ENCODE peak calls at places on chromosomes 7 and 10, in seven cellular contexts. D is GM19239; P is Right ventricle myocardium superior; K is stimulated activated CD4-positive, alpha-beta T cell treated with anti-CD3 and anti-CD28 coated beads, Interleukin-12 subunit alpha, Interleukin-12 subunit beta, amount 100 ng/mL, for 48 hours; U is Peyer's patch; L is heart left ventricle; S is fibroblast of villous mesenchyme. C is an unnamed sample.

GRCh38 chr10:60726253-60726652 is 52.0 kb upstream of the CDK1 start:
- DNase-seq in D (no peak), P (no peak), K (no peak), U (no peak), L (no peak), S (no peak), C (no peak)

GRCh38 chr10:78950656-78951587 is 117.8 kb upstream of the ZMIZ1 start:
- DNase-seq in D (no peak), P (no peak), K (no peak), U (no peak), L (no peak), S (peak), C (no peak)

GRCh38 chr10:72122221-72122620 is 33.9 kb upstream of the SPOCK2 start:
- DNase-seq in D (no peak), P (no peak), K (no peak), U (no peak), L (no peak), S (no peak), C (no peak)

GRCh38 chr10:97647556-97647955 is 7.1 kb downstream of the PI4K2A start:
- DNase-seq in D (no peak), P (no peak), K (no peak), U (no peak), L (no peak), S (peak), C (no peak)

GRCh38 chr10:338176-339037 is 203.2 kb downstream of the ZMYND11 start:
- DNase-seq in D (no peak), P (no peak), K (no peak), U (no peak), L (no peak), S (no peak), C (no peak)

GRCh38 chr10:70348228-70348850 is 34.1 kb downstream of the LRRC20 start:
- DNase-seq in D (no peak), P (peak), K (no peak), U (no peak), L (peak), S (peak), C (no peak)

GRCh38 chr7:491958-492713 is 27.5 kb downstream of the PDGFA start:
- DNase-seq in D (no peak), P (peak), K (no peak), U (peak), L (peak), S (no peak), C (no peak)

GRCh38 chr10:370222-370825 is 235.1 kb downstream of the ZMYND11 start:
- DNase-seq in D (no peak), P (no peak), K (no peak), U (no peak), L (no peak), S (peak), C (no peak)

GRCh38 chr7:84021292-84021898 is 173.2 kb downstream of the SEMA3A start:
- DNase-seq in D (no peak), P (no peak), K (no peak), U (no peak), L (peak), S (peak), C (no peak)

GRCh38 chr7:11436317-11436716 is 395.7 kb downstream of the THSD7A start:
- DNase-seq in D (no peak), P (no peak), K (no peak), U (no peak), L (no peak), S (peak), C (no peak)

GRCh38 chr10:6269953-6270867 is 67.5 kb downstream of the PFKFB3 start:
- DNase-seq in D (peak), P (no peak), K (peak), U (no peak), L (no peak), S (peak), C (peak)

GRCh38 chr7:106381252-106381651 is 96.5 kb upstream of the NAMPT start:
- DNase-seq in D (no peak), P (no peak), K (no peak), U (no peak), L (no peak), S (no peak), C (no peak)

GRCh38 chr7:4840097-4840501 is 21.7 kb downstream of the PAPOLB start:
- DNase-seq in D (no peak), P (no peak), K (no peak), U (no peak), L (no peak), S (no peak), C (no peak)

GRCh38 chr7:29113384-29114102 is 32.8 kb downstream of the CPVL start:
- DNase-seq in D (no peak), P (no peak), K (no peak), U (no peak), L (no peak), S (no peak), C (no peak)

GRCh38 chr7:136114966-136115762 is 138.0 kb upstream of the MTPN start:
- DNase-seq in D (peak), P (peak), K (peak), U (no peak), L (peak), S (peak), C (peak)

GRCh38 chr10:43264324-43264986 is 2.4 kb downstream of the RASGEF1A start:
- DNase-seq in D (no peak), P (no peak), K (no peak), U (no peak), L (no peak), S (no peak), C (no peak)